ENCODE peak calls at places on chromosomes 3 and 15, in nine cellular contexts. One of them, this sample, is unnamed.
A peak's percentile ranks its signal among the peaks of the same experiment; 100 is the strongest.

GRCh38 chr3:60983906-60984305 is 267.3 kb downstream of the FHIT start:
- DNase-seq in left lung: no peak
- DNase-seq in frontal cortex: no peak
- DNase-seq in iPS-NIHi11: no peak
- DNase-seq in HT-29: no peak
- DNase-seq in SIG-M5: no peak
- DNase-seq in stimulated activated CD4-positive, alpha-beta T cell treated with anti-CD3 and anti-CD28 coated beads, Interleukin-12 subunit alpha, Interleukin-12 subunit beta, amount 100 ng/mL, for 24 hours: no peak
- DNase-seq in endothelial cell: no peak
- DNase-seq in OCI-LY7: no peak
- DNase-seq in this sample: no peak

GRCh38 chr3:170220871-170221270 is 1.4 kb upstream of the PRKCI start:
- DNase-seq in stimulated activated CD4-positive, alpha-beta T cell treated with anti-CD3 and anti-CD28 coated beads, Interleukin-12 subunit alpha, Interleukin-12 subunit beta, amount 100 ng/mL, for 24 hours: no peak
- DNase-seq in endothelial cell: no peak
- DNase-seq in left lung: no peak
- DNase-seq in HT-29: no peak
- DNase-seq in iPS-NIHi11: no peak
- DNase-seq in OCI-LY7: no peak
- DNase-seq in frontal cortex: no peak
- DNase-seq in SIG-M5: no peak
- DNase-seq in this sample: no peak

GRCh38 chr3:127275287-127275781 is 12.5 kb downstream of the PRR20G start:
- DNase-seq in frontal cortex: no peak
- DNase-seq in SIG-M5: no peak
- DNase-seq in endothelial cell: no peak
- DNase-seq in stimulated activated CD4-positive, alpha-beta T cell treated with anti-CD3 and anti-CD28 coated beads, Interleukin-12 subunit alpha, Interleukin-12 subunit beta, amount 100 ng/mL, for 24 hours: no peak
- DNase-seq in left lung: no peak
- DNase-seq in HT-29: no peak
- DNase-seq in OCI-LY7: no peak
- DNase-seq in iPS-NIHi11: no peak
- DNase-seq in this sample: no peak

GRCh38 chr3:169868369-169868768 is 1.4 kb downstream of the LRRC31 start:
- DNase-seq in stimulated activated CD4-positive, alpha-beta T cell treated with anti-CD3 and anti-CD28 coated beads, Interleukin-12 subunit alpha, Interleukin-12 subunit beta, amount 100 ng/mL, for 24 hours: no peak
- DNase-seq in endothelial cell: no peak
- DNase-seq in SIG-M5: no peak
- DNase-seq in frontal cortex: no peak
- DNase-seq in OCI-LY7: no peak
- DNase-seq in HT-29: no peak
- DNase-seq in iPS-NIHi11: no peak
- DNase-seq in left lung: no peak
- DNase-seq in this sample: no peak

GRCh38 chr15:25186411-25186810 is 231.6 kb downstream of the SNRPN start:
- DNase-seq in stimulated activated CD4-positive, alpha-beta T cell treated with anti-CD3 and anti-CD28 coated beads, Interleukin-12 subunit alpha, Interleukin-12 subunit beta, amount 100 ng/mL, for 24 hours: no peak
- DNase-seq in SIG-M5: no peak
- DNase-seq in iPS-NIHi11: no peak
- DNase-seq in OCI-LY7: no peak
- DNase-seq in HT-29: no peak
- DNase-seq in left lung: no peak
- DNase-seq in endothelial cell: no peak
- DNase-seq in frontal cortex: no peak
- DNase-seq in this sample: no peak

GRCh38 chr3:18201315-18201714 is 223.8 kb downstream of the SATB1 start:
- DNase-seq in frontal cortex: no peak
- DNase-seq in stimulated activated CD4-positive, alpha-beta T cell treated with anti-CD3 and anti-CD28 coated beads, Interleukin-12 subunit alpha, Interleukin-12 subunit beta, amount 100 ng/mL, for 24 hours: no peak
- DNase-seq in SIG-M5: no peak
- DNase-seq in HT-29: no peak
- DNase-seq in endothelial cell: no peak
- DNase-seq in OCI-LY7: no peak
- DNase-seq in left lung: no peak
- DNase-seq in iPS-NIHi11: no peak
- DNase-seq in this sample: no peak

GRCh38 chr15:101676965-101677364 is 24.8 kb upstream of the TM2D3 start:
- DNase-seq in HT-29: no peak
- DNase-seq in OCI-LY7: no peak
- DNase-seq in endothelial cell: no peak
- DNase-seq in frontal cortex: no peak
- DNase-seq in iPS-NIHi11: no peak
- DNase-seq in SIG-M5: no peak
- DNase-seq in left lung: no peak
- DNase-seq in stimulated activated CD4-positive, alpha-beta T cell treated with anti-CD3 and anti-CD28 coated beads, Interleukin-12 subunit alpha, Interleukin-12 subunit beta, amount 100 ng/mL, for 24 hours: no peak
- DNase-seq in this sample: no peak

GRCh38 chr3:53763353-53763752 is 82.9 kb downstream of the CHDH start:
- DNase-seq in OCI-LY7: no peak
- DNase-seq in SIG-M5: no peak
- DNase-seq in iPS-NIHi11: no peak
- DNase-seq in HT-29: no peak
- DNase-seq in stimulated activated CD4-positive, alpha-beta T cell treated with anti-CD3 and anti-CD28 coated beads, Interleukin-12 subunit alpha, Interleukin-12 subunit beta, amount 100 ng/mL, for 24 hours: no peak
- DNase-seq in endothelial cell: no peak
- DNase-seq in frontal cortex: no peak
- DNase-seq in left lung: no peak
- DNase-seq in this sample: no peak

GRCh38 chr3:20182206-20182605 is 3.8 kb downstream of the SGO1 start:
- DNase-seq in stimulated activated CD4-positive, alpha-beta T cell treated with anti-CD3 and anti-CD28 coated beads, Interleukin-12 subunit alpha, Interleukin-12 subunit beta, amount 100 ng/mL, for 24 hours: no peak
- DNase-seq in frontal cortex: no peak
- DNase-seq in iPS-NIHi11: no peak
- DNase-seq in HT-29: no peak
- DNase-seq in OCI-LY7: no peak
- DNase-seq in endothelial cell: no peak
- DNase-seq in left lung: no peak
- DNase-seq in SIG-M5: no peak
- DNase-seq in this sample: no peak

GRCh38 chr3:46922871-46923558 is 45.5 kb downstream of the PTH1R start:
- DNase-seq in OCI-LY7: no peak
- DNase-seq in frontal cortex: no peak
- DNase-seq in stimulated activated CD4-positive, alpha-beta T cell treated with anti-CD3 and anti-CD28 coated beads, Interleukin-12 subunit alpha, Interleukin-12 subunit beta, amount 100 ng/mL, for 24 hours: no peak
- DNase-seq in endothelial cell: no peak
- DNase-seq in SIG-M5: no peak
- DNase-seq in left lung: peak; percentile 26
- DNase-seq in HT-29: no peak
- DNase-seq in iPS-NIHi11: no peak
- DNase-seq in this sample: no peak

GRCh38 chr15:76991741-76992645 is 2.9 kb upstream of the PSTPIP1 start:
- DNase-seq in frontal cortex: no peak
- DNase-seq in iPS-NIHi11: no peak
- DNase-seq in SIG-M5: no peak
- DNase-seq in left lung: peak; percentile 50
- DNase-seq in stimulated activated CD4-positive, alpha-beta T cell treated with anti-CD3 and anti-CD28 coated beads, Interleukin-12 subunit alpha, Interleukin-12 subunit beta, amount 100 ng/mL, for 24 hours: no peak
- DNase-seq in endothelial cell: no peak
- DNase-seq in OCI-LY7: no peak
- DNase-seq in HT-29: no peak
- DNase-seq in this sample: no peak

GRCh38 chr3:76501315-76501714 is 538.6 kb upstream of the ROBO2 start:
- DNase-seq in stimulated activated CD4-positive, alpha-beta T cell treated with anti-CD3 and anti-CD28 coated beads, Interleukin-12 subunit alpha, Interleukin-12 subunit beta, amount 100 ng/mL, for 24 hours: no peak
- DNase-seq in frontal cortex: no peak
- DNase-seq in iPS-NIHi11: no peak
- DNase-seq in left lung: no peak
- DNase-seq in HT-29: no peak
- DNase-seq in SIG-M5: no peak
- DNase-seq in OCI-LY7: no peak
- DNase-seq in endothelial cell: no peak
- DNase-seq in this sample: no peak

GRCh38 chr15:52112203-52112750 is 298 bp downstream of the BCL2L10 start:
- DNase-seq in endothelial cell: peak; percentile 33
- DNase-seq in iPS-NIHi11: peak; percentile 75
- DNase-seq in HT-29: peak; percentile 64
- DNase-seq in frontal cortex: no peak
- DNase-seq in stimulated activated CD4-positive, alpha-beta T cell treated with anti-CD3 and anti-CD28 coated beads, Interleukin-12 subunit alpha, Interleukin-12 subunit beta, amount 100 ng/mL, for 24 hours: peak; percentile 5
- DNase-seq in OCI-LY7: no peak
- DNase-seq in left lung: no peak
- DNase-seq in SIG-M5: no peak
- DNase-seq in this sample: no peak

GRCh38 chr3:123386477-123387040 is 62.3 kb downstream of the ADCY5 start:
- DNase-seq in left lung: no peak
- DNase-seq in SIG-M5: no peak
- DNase-seq in iPS-NIHi11: no peak
- DNase-seq in frontal cortex: no peak
- DNase-seq in HT-29: no peak
- DNase-seq in OCI-LY7: no peak
- DNase-seq in endothelial cell: no peak
- DNase-seq in stimulated activated CD4-positive, alpha-beta T cell treated with anti-CD3 and anti-CD28 coated beads, Interleukin-12 subunit alpha, Interleukin-12 subunit beta, amount 100 ng/mL, for 24 hours: no peak
- DNase-seq in this sample: no peak

GRCh38 chr3:55483196-55484095 is 3.7 kb downstream of the WNT5A start:
- DNase-seq in left lung: no peak
- DNase-seq in stimulated activated CD4-positive, alpha-beta T cell treated with anti-CD3 and anti-CD28 coated beads, Interleukin-12 subunit alpha, Interleukin-12 subunit beta, amount 100 ng/mL, for 24 hours: no peak
- DNase-seq in OCI-LY7: no peak
- DNase-seq in endothelial cell: no peak
- DNase-seq in iPS-NIHi11: no peak
- DNase-seq in HT-29: no peak
- DNase-seq in SIG-M5: no peak
- DNase-seq in frontal cortex: no peak
- DNase-seq in this sample: no peak

GRCh38 chr15:60408438-60409105 is 10.8 kb upstream of the ANXA2 start:
- DNase-seq in iPS-NIHi11: no peak
- DNase-seq in HT-29: peak; percentile 90
- DNase-seq in stimulated activated CD4-positive, alpha-beta T cell treated with anti-CD3 and anti-CD28 coated beads, Interleukin-12 subunit alpha, Interleukin-12 subunit beta, amount 100 ng/mL, for 24 hours: no peak
- DNase-seq in SIG-M5: peak; percentile 68
- DNase-seq in endothelial cell: no peak
- DNase-seq in left lung: no peak
- DNase-seq in frontal cortex: no peak
- DNase-seq in OCI-LY7: peak; percentile 44
- DNase-seq in this sample: no peak

GRCh38 chr3:146589899-146590508 is 15.1 kb downstream of the PLSCR5 start:
- DNase-seq in left lung: no peak
- DNase-seq in OCI-LY7: peak; percentile 26
- DNase-seq in stimulated activated CD4-positive, alpha-beta T cell treated with anti-CD3 and anti-CD28 coated beads, Interleukin-12 subunit alpha, Interleukin-12 subunit beta, amount 100 ng/mL, for 24 hours: no peak
- DNase-seq in endothelial cell: peak; percentile 21
- DNase-seq in frontal cortex: peak; percentile 6
- DNase-seq in SIG-M5: no peak
- DNase-seq in iPS-NIHi11: peak; percentile 27
- DNase-seq in HT-29: peak; percentile 78
- DNase-seq in this sample: no peak

GRCh38 chr3:46710671-46711295 is 6.9 kb downstream of the PRSS50 start:
- DNase-seq in left lung: no peak
- DNase-seq in iPS-NIHi11: no peak
- DNase-seq in OCI-LY7: no peak
- DNase-seq in endothelial cell: no peak
- DNase-seq in SIG-M5: no peak
- DNase-seq in HT-29: no peak
- DNase-seq in stimulated activated CD4-positive, alpha-beta T cell treated with anti-CD3 and anti-CD28 coated beads, Interleukin-12 subunit alpha, Interleukin-12 subunit beta, amount 100 ng/mL, for 24 hours: no peak
- DNase-seq in frontal cortex: no peak
- DNase-seq in this sample: no peak

GRCh38 chr3:22372292-22372949 is 621.4 kb upstream of the ZNF385D start:
- DNase-seq in iPS-NIHi11: peak; percentile 51
- DNase-seq in OCI-LY7: no peak
- DNase-seq in HT-29: no peak
- DNase-seq in stimulated activated CD4-positive, alpha-beta T cell treated with anti-CD3 and anti-CD28 coated beads, Interleukin-12 subunit alpha, Interleukin-12 subunit beta, amount 100 ng/mL, for 24 hours: no peak
- DNase-seq in frontal cortex: no peak
- DNase-seq in left lung: no peak
- DNase-seq in endothelial cell: peak; percentile 57
- DNase-seq in SIG-M5: no peak
- DNase-seq in this sample: no peak

GRCh38 chr15:73956276-73957086 is 30.2 kb downstream of the LOXL1 start:
- DNase-seq in stimulated activated CD4-positive, alpha-beta T cell treated with anti-CD3 and anti-CD28 coated beads, Interleukin-12 subunit alpha, Interleukin-12 subunit beta, amount 100 ng/mL, for 24 hours: no peak
- DNase-seq in endothelial cell: no peak
- DNase-seq in OCI-LY7: no peak
- DNase-seq in frontal cortex: no peak
- DNase-seq in SIG-M5: no peak
- DNase-seq in left lung: peak; percentile 61
- DNase-seq in iPS-NIHi11: no peak
- DNase-seq in HT-29: peak; percentile 74
- DNase-seq in this sample: no peak

GRCh38 chr15:86316699-86317378 is 237.2 kb downstream of the AGBL1 start:
- DNase-seq in OCI-LY7: no peak
- DNase-seq in frontal cortex: no peak
- DNase-seq in endothelial cell: peak; percentile 6
- DNase-seq in HT-29: no peak
- DNase-seq in iPS-NIHi11: no peak
- DNase-seq in SIG-M5: no peak
- DNase-seq in stimulated activated CD4-positive, alpha-beta T cell treated with anti-CD3 and anti-CD28 coated beads, Interleukin-12 subunit alpha, Interleukin-12 subunit beta, amount 100 ng/mL, for 24 hours: no peak
- DNase-seq in left lung: no peak
- DNase-seq in this sample: no peak

GRCh38 chr3:124281453-124282316 is 289.8 kb upstream of the ROPN1 start:
- DNase-seq in OCI-LY7: peak; percentile 18
- DNase-seq in iPS-NIHi11: peak; percentile 62
- DNase-seq in left lung: no peak
- DNase-seq in frontal cortex: no peak
- DNase-seq in endothelial cell: no peak
- DNase-seq in SIG-M5: no peak
- DNase-seq in stimulated activated CD4-positive, alpha-beta T cell treated with anti-CD3 and anti-CD28 coated beads, Interleukin-12 subunit alpha, Interleukin-12 subunit beta, amount 100 ng/mL, for 24 hours: no peak
- DNase-seq in HT-29: peak; percentile 73
- DNase-seq in this sample: no peak

GRCh38 chr3:184227481-184227935 is 1.9 kb upstream of the VWA5B2 start:
- DNase-seq in endothelial cell: peak; percentile 57
- DNase-seq in HT-29: peak; percentile 45
- DNase-seq in left lung: no peak
- DNase-seq in frontal cortex: peak; percentile 56
- DNase-seq in SIG-M5: no peak
- DNase-seq in iPS-NIHi11: peak; percentile 82
- DNase-seq in stimulated activated CD4-positive, alpha-beta T cell treated with anti-CD3 and anti-CD28 coated beads, Interleukin-12 subunit alpha, Interleukin-12 subunit beta, amount 100 ng/mL, for 24 hours: peak; percentile 17
- DNase-seq in OCI-LY7: peak; percentile 65
- DNase-seq in this sample: peak; percentile 20

GRCh38 chr3:159187232-159187631 is 385.4 kb downstream of the MFSD1 start:
- DNase-seq in HT-29: no peak
- DNase-seq in stimulated activated CD4-positive, alpha-beta T cell treated with anti-CD3 and anti-CD28 coated beads, Interleukin-12 subunit alpha, Interleukin-12 subunit beta, amount 100 ng/mL, for 24 hours: no peak
- DNase-seq in OCI-LY7: no peak
- DNase-seq in left lung: no peak
- DNase-seq in SIG-M5: no peak
- DNase-seq in frontal cortex: no peak
- DNase-seq in iPS-NIHi11: no peak
- DNase-seq in endothelial cell: no peak
- DNase-seq in this sample: no peak

GRCh38 chr15:77630956-77631789 is 1.5 kb downstream of the LINGO1 start:
- DNase-seq in OCI-LY7: no peak
- DNase-seq in endothelial cell: peak; percentile 44
- DNase-seq in HT-29: peak; percentile 46
- DNase-seq in iPS-NIHi11: no peak
- DNase-seq in left lung: no peak
- DNase-seq in stimulated activated CD4-positive, alpha-beta T cell treated with anti-CD3 and anti-CD28 coated beads, Interleukin-12 subunit alpha, Interleukin-12 subunit beta, amount 100 ng/mL, for 24 hours: no peak
- DNase-seq in frontal cortex: peak; percentile 75
- DNase-seq in SIG-M5: no peak
- DNase-seq in this sample: no peak

GRCh38 chr15:55372701-55373440 is 35.3 kb downstream of the CCPG1 start:
- DNase-seq in left lung: no peak
- DNase-seq in SIG-M5: no peak
- DNase-seq in iPS-NIHi11: no peak
- DNase-seq in HT-29: no peak
- DNase-seq in endothelial cell: no peak
- DNase-seq in frontal cortex: no peak
- DNase-seq in OCI-LY7: peak; percentile 2
- DNase-seq in stimulated activated CD4-positive, alpha-beta T cell treated with anti-CD3 and anti-CD28 coated beads, Interleukin-12 subunit alpha, Interleukin-12 subunit beta, amount 100 ng/mL, for 24 hours: no peak
- DNase-seq in this sample: no peak

GRCh38 chr3:22729212-22729611 is 473.9 kb upstream of the UBE2E2 start:
- DNase-seq in frontal cortex: no peak
- DNase-seq in HT-29: no peak
- DNase-seq in OCI-LY7: no peak
- DNase-seq in SIG-M5: no peak
- DNase-seq in endothelial cell: no peak
- DNase-seq in stimulated activated CD4-positive, alpha-beta T cell treated with anti-CD3 and anti-CD28 coated beads, Interleukin-12 subunit alpha, Interleukin-12 subunit beta, amount 100 ng/mL, for 24 hours: no peak
- DNase-seq in iPS-NIHi11: no peak
- DNase-seq in left lung: no peak
- DNase-seq in this sample: no peak

GRCh38 chr3:69283913-69284312 is 102.0 kb downstream of the FRMD4B start:
- DNase-seq in OCI-LY7: no peak
- DNase-seq in left lung: no peak
- DNase-seq in stimulated activated CD4-positive, alpha-beta T cell treated with anti-CD3 and anti-CD28 coated beads, Interleukin-12 subunit alpha, Interleukin-12 subunit beta, amount 100 ng/mL, for 24 hours: no peak
- DNase-seq in endothelial cell: no peak
- DNase-seq in SIG-M5: no peak
- DNase-seq in HT-29: no peak
- DNase-seq in iPS-NIHi11: no peak
- DNase-seq in frontal cortex: no peak
- DNase-seq in this sample: no peak

GRCh38 chr15:88830016-88830415 is 26.8 kb downstream of the ACAN start:
- DNase-seq in stimulated activated CD4-positive, alpha-beta T cell treated with anti-CD3 and anti-CD28 coated beads, Interleukin-12 subunit alpha, Interleukin-12 subunit beta, amount 100 ng/mL, for 24 hours: no peak
- DNase-seq in SIG-M5: no peak
- DNase-seq in endothelial cell: no peak
- DNase-seq in frontal cortex: no peak
- DNase-seq in OCI-LY7: no peak
- DNase-seq in iPS-NIHi11: no peak
- DNase-seq in left lung: no peak
- DNase-seq in HT-29: no peak
- DNase-seq in this sample: no peak

GRCh38 chr15:80325206-80325605 is 73.2 kb upstream of the CTXND1 start:
- DNase-seq in left lung: no peak
- DNase-seq in frontal cortex: no peak
- DNase-seq in endothelial cell: no peak
- DNase-seq in HT-29: no peak
- DNase-seq in iPS-NIHi11: no peak
- DNase-seq in SIG-M5: no peak
- DNase-seq in OCI-LY7: no peak
- DNase-seq in stimulated activated CD4-positive, alpha-beta T cell treated with anti-CD3 and anti-CD28 coated beads, Interleukin-12 subunit alpha, Interleukin-12 subunit beta, amount 100 ng/mL, for 24 hours: no peak
- DNase-seq in this sample: no peak

GRCh38 chr3:114362815-114363214 is 69.0 kb downstream of the TIGIT start:
- DNase-seq in endothelial cell: no peak
- DNase-seq in left lung: no peak
- DNase-seq in HT-29: peak; percentile 60
- DNase-seq in SIG-M5: no peak
- DNase-seq in stimulated activated CD4-positive, alpha-beta T cell treated with anti-CD3 and anti-CD28 coated beads, Interleukin-12 subunit alpha, Interleukin-12 subunit beta, amount 100 ng/mL, for 24 hours: no peak
- DNase-seq in frontal cortex: no peak
- DNase-seq in OCI-LY7: peak; percentile 25
- DNase-seq in iPS-NIHi11: no peak
- DNase-seq in this sample: no peak

This sample was measured in T-helper 22 cell.